ENCODE peak calls at places on chromosomes 13 and 19, in seven cellular contexts. D, X, U, I, H, K and C are unnamed samples.

GRCh38 chr13:76708138-76708537 is 178.1 kb downstream of the KCTD12 start:
- DNase-seq in I (no peak), X (no peak), U (no peak), K (no peak), H (no peak), D (no peak), C (no peak)

GRCh38 chr19:33686246-33686645 is 64.5 kb downstream of the CHST8 start:
- DNase-seq in I (no peak), H (no peak), U (no peak), D (no peak), X (no peak), K (no peak), C (no peak)

GRCh38 chr13:38979891-38980627 is 10.6 kb downstream of the STOML3 start:
- DNase-seq in K (no peak), X (peak), D (no peak), H (no peak), U (no peak), I (no peak), C (no peak)

GRCh38 chr13:111152836-111153235 is 37.7 kb downstream of the ARHGEF7 start:
- DNase-seq in X (no peak), U (no peak), D (no peak), K (no peak), H (peak), I (no peak), C (no peak)

GRCh38 chr13:112767506-112768471 is 78.0 kb downstream of the ATP11A start:
- DNase-seq in U (no peak), K (no peak), D (no peak), I (no peak), H (no peak), X (no peak), C (no peak)

GRCh38 chr13:112893570-112894422 is 75.2 kb upstream of the MCF2L start:
- DNase-seq in I (peak), K (no peak), X (peak), H (peak), U (no peak), D (no peak), C (no peak)

GRCh38 chr13:98468352-98468751 is 108.6 kb downstream of the STK24 start:
- DNase-seq in K (no peak), D (no peak), H (no peak), U (no peak), I (no peak), X (no peak), C (no peak)

GRCh38 chr19:31348416-31349159 is 648 bp downstream of the TSHZ3 start:
- DNase-seq in I (peak), D (no peak), X (no peak), U (no peak), H (no peak), K (no peak), C (no peak)

GRCh38 chr19:14103310-14103709 is 12.8 kb upstream of the SAMD1 start:
- DNase-seq in D (no peak), H (no peak), U (no peak), I (no peak), X (no peak), K (no peak), C (no peak)

GRCh38 chr13:50543767-50544166 is 299.7 kb downstream of the DLEU7 start:
- DNase-seq in H (no peak), D (no peak), K (no peak), U (no peak), I (peak), X (no peak), C (peak)

GRCh38 chr13:40422588-40423235 is 243.7 kb downstream of the FOXO1 start:
- DNase-seq in K (no peak), H (no peak), U (no peak), I (no peak), X (no peak), D (no peak), C (no peak)